ENCODE peak calls at places on chromosomes 12 and 14, in six cellular contexts. R is H1, K is SK-N-SH, O is HepG2, T is GM12878, L is K562. C is an unnamed sample.

GRCh38 chr14:96066976-96067375 is 27.8 kb downstream of the C14orf132 start:
- DNase-seq in R (no peak), K (no peak), O (no peak), T (no peak), L (no peak), C (no peak)

GRCh38 chr14:97143011-97143410 is 345.8 kb downstream of the VRK1 start:
- DNase-seq in R (no peak), K (no peak), O (no peak), T (no peak), L (no peak), C (no peak)

GRCh38 chr14:99479160-99479902 is 1.3 kb downstream of the SETD3 start:
- DNase-seq in R (no peak), K (no peak), O (no peak), T (no peak), L (no peak), C (no peak)

GRCh38 chr14:38770245-38770644 is 332.8 kb downstream of the SEC23A start:
- DNase-seq in R (no peak), K (no peak), O (no peak), T (no peak), L (no peak), C (no peak)

GRCh38 chr12:27207626-27208413 is 36.3 kb upstream of the STK38L start:
- DNase-seq in R (no peak), K (no peak), O (no peak), T (peak), L (no peak), C (peak)

GRCh38 chr12:128486951-128487350 is 220.0 kb downstream of the TMEM132C start:
- DNase-seq in R (no peak), K (no peak), O (no peak), T (no peak), L (no peak), C (no peak)

GRCh38 chr12:6646276-6647082 is 753 bp downstream of the ACRBP start:
- DNase-seq in R (no peak), K (peak), O (no peak), T (no peak), L (no peak), C (no peak)

GRCh38 chr14:80987235-80988032 is 32.0 kb downstream of the TSHR start:
- DNase-seq in R (peak), K (peak), O (peak), T (no peak), L (peak), C (peak)

GRCh38 chr12:113040722-113041168 is 15.8 kb upstream of the DTX1 start:
- DNase-seq in R (no peak), K (no peak), O (peak), T (no peak), L (no peak), C (no peak)

GRCh38 chr14:78851189-78851588 is 681.0 kb downstream of the NRXN3 start:
- DNase-seq in R (no peak), K (no peak), O (no peak), T (no peak), L (no peak), C (no peak)

GRCh38 chr14:78847801-78848200 is 677.6 kb downstream of the NRXN3 start:
- DNase-seq in R (no peak), K (no peak), O (no peak), T (no peak), L (no peak), C (no peak)

GRCh38 chr14:78849952-78850351 is 679.8 kb downstream of the NRXN3 start:
- DNase-seq in R (no peak), K (no peak), O (no peak), T (no peak), L (no peak), C (no peak)

GRCh38 chr14:78848234-78848820 is 678.2 kb downstream of the NRXN3 start:
- DNase-seq in R (no peak), K (peak), O (peak), T (no peak), L (peak), C (peak)
- TF ChIP-seq TAF1 in R (no peak), K (no peak), O (no peak), T (no peak), L (no peak), C (no peak)

GRCh38 chr12:120795441-120796178 is 70.0 kb downstream of the ACADS start:
- DNase-seq in R (no peak), K (no peak), O (no peak), T (no peak), L (no peak), C (no peak)
- TF ChIP-seq TAF1 in R (no peak), K (no peak), O (no peak), T (no peak), L (no peak), C (no peak)

GRCh38 chr14:105317546-105317945 is 3.0 kb downstream of the PACS2 start:
- DNase-seq in R (no peak), K (peak), O (no peak), T (no peak), L (no peak), C (no peak)
- TF ChIP-seq TAF1 in R (no peak), K (no peak), O (no peak), T (no peak), L (no peak), C (no peak)

GRCh38 chr14:37329189-37330001 is 131.7 kb downstream of the MIPOL1 start:
- DNase-seq in R (no peak), K (no peak), O (peak), T (no peak), L (no peak), C (no peak)

GRCh38 chr14:37330910-37331309 is 133.2 kb downstream of the MIPOL1 start:
- DNase-seq in R (no peak), K (no peak), O (no peak), T (no peak), L (no peak), C (no peak)

GRCh38 chr14:37328673-37329072 is 130.9 kb downstream of the MIPOL1 start:
- DNase-seq in R (no peak), K (no peak), O (no peak), T (no peak), L (no peak), C (no peak)

GRCh38 chr14:37325332-37325731 is 127.6 kb downstream of the MIPOL1 start:
- DNase-seq in R (no peak), K (no peak), O (no peak), T (no peak), L (no peak), C (no peak)

GRCh38 chr14:37326434-37326833 is 128.7 kb downstream of the MIPOL1 start:
- DNase-seq in R (no peak), K (no peak), O (no peak), T (no peak), L (no peak), C (no peak)
- TF ChIP-seq TAF1 in R (no peak), K (no peak), O (no peak), T (no peak), L (no peak), C (no peak)

GRCh38 chr14:53999061-53999488 is 42.5 kb upstream of the BMP4 start:
- DNase-seq in R (no peak), K (no peak), O (peak), T (no peak), L (no peak), C (no peak)
- TF ChIP-seq TAF1 in R (no peak), K (no peak), O (no peak), T (no peak), L (no peak), C (no peak)

GRCh38 chr12:110102255-110102654 is 21.9 kb upstream of the IFT81 start:
- DNase-seq in R (peak), K (peak), O (peak), T (no peak), L (peak), C (no peak)
- TF ChIP-seq TAF1 in R (no peak), K (no peak), O (no peak), T (no peak), L (no peak), C (no peak)

DNA sequence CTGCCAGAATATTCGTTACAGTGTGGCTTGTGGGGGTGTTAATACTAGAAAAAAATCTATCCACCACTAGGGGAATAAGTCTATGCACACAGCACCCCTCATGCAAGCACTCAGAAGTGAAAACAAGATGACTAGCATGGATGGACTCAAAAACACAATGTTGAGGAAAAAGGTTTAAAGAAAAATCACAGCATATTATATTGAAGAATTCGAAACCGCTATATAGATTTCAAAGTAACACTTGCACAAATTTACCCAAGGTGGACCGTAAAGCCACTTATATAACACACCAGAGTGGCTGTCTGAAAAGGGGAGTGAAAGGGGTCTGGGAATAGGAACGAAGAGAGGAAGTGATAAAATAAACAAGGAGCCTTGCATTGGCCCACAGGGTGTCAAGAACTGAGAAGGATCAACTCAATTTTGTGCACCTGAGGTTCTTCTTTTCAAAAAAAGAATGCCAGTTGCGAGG is 540 bp downstream of the ABCD4 start:
- DNase-seq in R (no peak), K (peak), O (peak), T (peak), L (peak), C (peak)
- TF ChIP-seq TAF1 in R (no peak), K (no peak), O (no peak), T (no peak), L (no peak), C (no peak)

DNA sequence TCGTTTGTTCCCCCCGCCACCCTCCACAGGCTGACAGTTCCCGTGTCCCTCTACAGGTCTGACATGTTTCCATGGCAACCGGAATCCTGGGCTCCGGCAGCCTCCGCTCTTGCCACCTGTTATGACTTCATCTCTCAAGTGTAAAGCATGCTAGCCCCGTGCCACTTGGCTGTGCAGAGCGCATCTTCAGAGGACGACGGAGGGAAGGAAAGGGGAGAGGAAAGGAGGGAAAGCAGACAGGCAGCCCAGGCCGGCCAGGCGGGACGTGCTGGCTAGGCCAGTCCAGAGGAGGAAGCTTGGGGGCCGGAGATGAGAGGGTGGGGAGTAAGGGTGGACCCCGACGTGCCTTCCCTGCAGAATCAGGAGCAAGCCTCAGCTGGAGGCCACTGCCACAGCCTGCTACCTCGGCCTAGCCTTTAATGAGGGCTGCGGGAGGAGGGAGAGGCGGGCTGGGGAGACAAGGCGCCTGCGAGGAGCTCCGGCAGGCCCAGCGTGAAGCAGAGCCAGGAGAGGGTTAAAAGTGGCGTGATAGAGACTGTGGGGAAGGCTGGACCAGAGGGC is 214.2 kb downstream of the DPF3 start:
- DNase-seq in R (no peak), K (peak), O (no peak), T (no peak), L (no peak), C (no peak)
- TF ChIP-seq TAF1 in R (no peak), K (no peak), O (no peak), T (no peak), L (no peak), C (no peak)

GRCh38 chr14:75379246-75379929 is 48.4 kb upstream of the JDP2 start:
- DNase-seq in R (no peak), K (no peak), O (no peak), T (no peak), L (no peak), C (no peak)

GRCh38 chr14:75380656-75381055 is 47.2 kb upstream of the JDP2 start:
- DNase-seq in R (no peak), K (no peak), O (no peak), T (no peak), L (no peak), C (no peak)

GRCh38 chr14:75379930-75380270 is 47.9 kb upstream of the JDP2 start:
- DNase-seq in R (no peak), K (no peak), O (no peak), T (no peak), L (no peak), C (no peak)

GRCh38 chr14:75381642-75382041 is 46.2 kb upstream of the JDP2 start:
- DNase-seq in R (no peak), K (no peak), O (no peak), T (no peak), L (no peak), C (no peak)

GRCh38 chr14:75383721-75384120 is 44.1 kb upstream of the JDP2 start:
- DNase-seq in R (no peak), K (no peak), O (no peak), T (no peak), L (no peak), C (no peak)
- TF ChIP-seq TAF1 in R (no peak), K (no peak), O (no peak), T (no peak), L (no peak), C (no peak)

GRCh38 chr12:18967814-18968213 is 161.7 kb upstream of the PLEKHA5 start:
- DNase-seq in R (no peak), K (no peak), O (no peak), T (no peak), L (no peak), C (no peak)
- TF ChIP-seq TAF1 in R (no peak), K (no peak), O (no peak), T (no peak), L (no peak), C (no peak)